ENCODE peak calls at places on chromosomes 7 and 10, in four cellular contexts. One of them, this sample, is unnamed.

GRCh38 chr7:2724453-2725177 is 36.6 kb downstream of the AMZ1 start:
- DNase-seq in HepG2: no peak
- DNase-seq in LoVo: no peak
- DNase-seq in foreskin melanocyte: no peak
- DNase-seq in this sample: no peak

GRCh38 chr7:71752171-71752935 is 620.4 kb downstream of the GALNT17 start:
- DNase-seq in LoVo: no peak
- DNase-seq in foreskin melanocyte: no peak
- DNase-seq in HepG2: peak
- DNase-seq in this sample: peak

GRCh38 chr10:3735175-3735574 is 49.8 kb downstream of the KLF6 start:
- DNase-seq in HepG2: peak
- DNase-seq in LoVo: no peak
- DNase-seq in foreskin melanocyte: no peak
- DNase-seq in this sample: no peak

GRCh38 chr7:79084423-79084822 is 369.0 kb downstream of the MAGI2 start:
- DNase-seq in LoVo: no peak
- DNase-seq in foreskin melanocyte: peak
- DNase-seq in HepG2: no peak
- DNase-seq in this sample: no peak

GRCh38 chr7:16028651-16029050 is 342.2 kb upstream of the MEOX2 start:
- DNase-seq in foreskin melanocyte: no peak
- DNase-seq in LoVo: no peak
- DNase-seq in HepG2: no peak
- DNase-seq in this sample: no peak

GRCh38 chr7:69912846-69913245 is 314.6 kb downstream of the AUTS2 start:
- DNase-seq in LoVo: no peak
- DNase-seq in HepG2: no peak
- DNase-seq in foreskin melanocyte: no peak
- DNase-seq in this sample: no peak

GRCh38 chr7:19442016-19442785 is 266.6 kb downstream of the POLR1F start:
- DNase-seq in LoVo: no peak
- DNase-seq in foreskin melanocyte: peak
- DNase-seq in HepG2: no peak
- DNase-seq in this sample: peak

GRCh38 chr10:14674376-14675050 is 100.2 kb downstream of the FAM107B start:
- DNase-seq in foreskin melanocyte: no peak
- DNase-seq in LoVo: peak
- DNase-seq in HepG2: no peak
- DNase-seq in this sample: no peak

GRCh38 chr10:3949741-3950140 is 164.7 kb upstream of the KLF6 start:
- DNase-seq in HepG2: no peak
- DNase-seq in foreskin melanocyte: no peak
- DNase-seq in LoVo: no peak
- DNase-seq in this sample: no peak

GRCh38 chr7:24462117-24462516 is 111.1 kb upstream of the PALS2 start:
- DNase-seq in HepG2: no peak
- DNase-seq in foreskin melanocyte: no peak
- DNase-seq in LoVo: no peak
- DNase-seq in this sample: no peak

GRCh38 chr10:52703898-52704297 is 68.7 kb downstream of the MBL2 start:
- DNase-seq in foreskin melanocyte: no peak
- DNase-seq in LoVo: no peak
- DNase-seq in HepG2: no peak
- DNase-seq in this sample: no peak

GRCh38 chr7:84970683-84971082 is 216.2 kb downstream of the SEMA3D start:
- DNase-seq in foreskin melanocyte: no peak
- DNase-seq in LoVo: no peak
- DNase-seq in HepG2: no peak
- DNase-seq in this sample: no peak

GRCh38 chr7:99579956-99580777 is 17.9 kb upstream of the TMEM225B start:
- DNase-seq in foreskin melanocyte: peak
- DNase-seq in LoVo: no peak
- DNase-seq in HepG2: peak
- DNase-seq in this sample: no peak

GRCh38 chr7:45938626-45939302 is 17.7 kb upstream of the IGFBP3 start:
- DNase-seq in HepG2: peak
- DNase-seq in LoVo: peak
- DNase-seq in foreskin melanocyte: no peak
- DNase-seq in this sample: no peak

GRCh38 chr10:92387289-92387940 is 96.4 kb downstream of the MARCHF5 start:
- DNase-seq in HepG2: peak
- DNase-seq in LoVo: peak
- DNase-seq in foreskin melanocyte: peak
- DNase-seq in this sample: peak

GRCh38 chr7:95905165-95905564 is 132.8 kb downstream of the DYNC1I1 start:
- DNase-seq in LoVo: no peak
- DNase-seq in foreskin melanocyte: no peak
- DNase-seq in HepG2: no peak
- DNase-seq in this sample: no peak

GRCh38 chr7:73978681-73979563 is 49.1 kb upstream of the ELN start:
- DNase-seq in foreskin melanocyte: no peak
- DNase-seq in LoVo: peak
- DNase-seq in HepG2: peak
- DNase-seq in this sample: peak

GRCh38 chr10:101812606-101813005 is 5.6 kb downstream of the OGA start:
- DNase-seq in HepG2: no peak
- DNase-seq in foreskin melanocyte: no peak
- DNase-seq in LoVo: no peak
- DNase-seq in this sample: no peak

GRCh38 chr7:146067880-146068279 is 48.7 kb upstream of the CNTNAP2 start:
- DNase-seq in HepG2: no peak
- DNase-seq in LoVo: no peak
- DNase-seq in foreskin melanocyte: no peak
- DNase-seq in this sample: no peak

GRCh38 chr10:36888925-36889573 is 236.3 kb upstream of the ANKRD30A start:
- DNase-seq in HepG2: peak
- DNase-seq in LoVo: peak
- DNase-seq in foreskin melanocyte: no peak
- DNase-seq in this sample: peak

GRCh38 chr10:49275896-49276295 is 23.1 kb upstream of the C10orf71 start:
- DNase-seq in foreskin melanocyte: no peak
- DNase-seq in HepG2: no peak
- DNase-seq in LoVo: no peak
- DNase-seq in this sample: no peak

GRCh38 chr7:158650821-158651225 is 53.8 kb downstream of the NCAPG2 start:
- DNase-seq in LoVo: no peak
- DNase-seq in HepG2: no peak
- DNase-seq in foreskin melanocyte: no peak
- DNase-seq in this sample: peak

GRCh38 chr10:130018253-130018652 is 54.2 kb upstream of the EBF3 start:
- DNase-seq in HepG2: no peak
- DNase-seq in LoVo: no peak
- DNase-seq in foreskin melanocyte: no peak
- DNase-seq in this sample: peak

GRCh38 chr7:22576941-22577927 is 77.2 kb upstream of the STEAP1B start:
- DNase-seq in LoVo: peak
- DNase-seq in foreskin melanocyte: no peak
- DNase-seq in HepG2: no peak
- DNase-seq in this sample: peak

GRCh38 chr10:126153686-126154628 is 234.3 kb downstream of the ADAM12 start:
- DNase-seq in foreskin melanocyte: no peak
- DNase-seq in HepG2: no peak
- DNase-seq in LoVo: no peak
- DNase-seq in this sample: no peak

GRCh38 chr7:115008465-115009114 is 86.7 kb downstream of the MDFIC start:
- DNase-seq in foreskin melanocyte: no peak
- DNase-seq in LoVo: no peak
- DNase-seq in HepG2: no peak
- DNase-seq in this sample: no peak

GRCh38 chr10:48444861-48445841 is 138.7 kb downstream of the MAPK8 start:
- DNase-seq in foreskin melanocyte: no peak
- DNase-seq in LoVo: peak
- DNase-seq in HepG2: peak
- DNase-seq in this sample: no peak

GRCh38 chr7:38798552-38799267 is 110.3 kb downstream of the VPS41 start:
- DNase-seq in LoVo: no peak
- DNase-seq in foreskin melanocyte: no peak
- DNase-seq in HepG2: no peak
- DNase-seq in this sample: no peak

GRCh38 chr10:125392140-125392539 is 231.8 kb upstream of the CTBP2 start:
- DNase-seq in LoVo: no peak
- DNase-seq in foreskin melanocyte: no peak
- DNase-seq in HepG2: no peak
- DNase-seq in this sample: no peak

GRCh38 chr7:157010588-157011332 is at the start of gene MNX1:
- DNase-seq in LoVo: peak
- DNase-seq in foreskin melanocyte: no peak
- DNase-seq in HepG2: peak
- DNase-seq in this sample: peak

GRCh38 chr7:2248984-2249694 is 7.1 kb downstream of the NUDT1 start:
- DNase-seq in LoVo: no peak
- DNase-seq in HepG2: no peak
- DNase-seq in foreskin melanocyte: peak
- DNase-seq in this sample: peak

GRCh38 chr7:64628721-64629120 is 37.2 kb upstream of the ZNF107 start:
- DNase-seq in foreskin melanocyte: no peak
- DNase-seq in HepG2: no peak
- DNase-seq in LoVo: no peak
- DNase-seq in this sample: no peak

GRCh38 chr10:17981766-17982380 is 30.2 kb downstream of the SLC39A12 start:
- DNase-seq in foreskin melanocyte: peak
- DNase-seq in HepG2: no peak
- DNase-seq in LoVo: peak
- DNase-seq in this sample: peak

GRCh38 chr7:131547589-131547988 is 8.8 kb downstream of the PODXL start:
- DNase-seq in HepG2: no peak
- DNase-seq in foreskin melanocyte: no peak
- DNase-seq in LoVo: no peak
- DNase-seq in this sample: no peak

GRCh38 chr10:24503627-24504320 is 219.9 kb downstream of the ARHGAP21 start:
- DNase-seq in LoVo: peak
- DNase-seq in HepG2: peak
- DNase-seq in foreskin melanocyte: peak
- DNase-seq in this sample: peak

GRCh38 chr7:76231071-76231470 is 29.4 kb downstream of the SRRM3 start:
- DNase-seq in foreskin melanocyte: no peak
- DNase-seq in LoVo: no peak
- DNase-seq in HepG2: no peak
- DNase-seq in this sample: no peak

GRCh38 chr10:123655763-123656162 is 10.4 kb upstream of the GPR26 start:
- DNase-seq in HepG2: no peak
- DNase-seq in foreskin melanocyte: no peak
- DNase-seq in LoVo: no peak
- DNase-seq in this sample: no peak

GRCh38 chr7:129468087-129468486 is 33.9 kb downstream of the STRIP2 start:
- DNase-seq in foreskin melanocyte: peak
- DNase-seq in LoVo: no peak
- DNase-seq in HepG2: no peak
- DNase-seq in this sample: no peak

This sample was measured in RWPE1.